ENCODE peak calls at places on chromosomes 6 and 20, in five cellular contexts. J, V, T, Q and D are unnamed samples.

GRCh38 chr20:47309806-47310426 is 46.6 kb downstream of the ZMYND8 start:
- DNase-seq in J (no peak), V (no peak), Q (no peak), T (no peak), D (no peak)

GRCh38 chr20:47568019-47568418 is 66.3 kb downstream of the NCOA3 start:
- DNase-seq in Q (no peak), T (no peak), J (no peak), V (no peak), D (no peak)

GRCh38 chr6:135738646-135739045 is 112.9 kb upstream of the PDE7B start:
- DNase-seq in J (no peak), Q (no peak), V (no peak), T (no peak), D (no peak)

GRCh38 chr6:35124356-35124755 is 16.8 kb downstream of the TCP11 start:
- DNase-seq in Q (no peak), J (no peak), V (no peak), T (no peak), D (no peak)

GRCh38 chr20:18288748-18289705 is 700 bp downstream of the ZNF133 start:
- DNase-seq in V (no peak), J (peak), Q (no peak), T (no peak), D (no peak)

GRCh38 chr20:2118783-2119182 is 17.2 kb downstream of the STK35 start:
- DNase-seq in V (no peak), T (no peak), J (peak), Q (no peak), D (no peak)

GRCh38 chr6:91751496-91751895 is 1164.6 kb upstream of the MAP3K7 start:
- DNase-seq in V (no peak), J (no peak), Q (no peak), T (no peak), D (no peak)

GRCh38 chr20:50191065-50191565 is 485 bp downstream of the CEBPB start:
- DNase-seq in V (no peak), Q (peak), J (peak), T (peak), D (no peak)

GRCh38 chr6:33620584-33621395 is at the start of gene ITPR3:
- DNase-seq in T (peak), V (no peak), J (peak), Q (peak), D (no peak)

GRCh38 chr6:109118337-109118736 is 23.0 kb downstream of the CEP57L1 start:
- DNase-seq in Q (no peak), V (no peak), T (no peak), J (no peak), D (no peak)

GRCh38 chr6:131937219-131937618 is 14.0 kb downstream of the CCN2 start:
- DNase-seq in T (no peak), J (no peak), V (no peak), Q (no peak), D (no peak)

GRCh38 chr20:40760399-40760798 is 71.4 kb upstream of the MAFB start:
- DNase-seq in V (no peak), J (no peak), T (no peak), Q (no peak), D (no peak)

GRCh38 chr6:162728177-162728571 is 400 bp downstream of the PACRG start:
- DNase-seq in Q (no peak), T (no peak), V (no peak), J (no peak), D (no peak)

GRCh38 chr6:139449611-139450000 is 75.2 kb upstream of the CITED2 start:
- DNase-seq in J (no peak), Q (no peak), T (no peak), V (no peak), D (no peak)

GRCh38 chr20:48728042-48728837 is 99.6 kb downstream of the PREX1 start:
- DNase-seq in Q (no peak), V (no peak), J (no peak), T (no peak), D (no peak)

GRCh38 chr20:17688965-17689364 is 6.9 kb upstream of the RRBP1 start:
- DNase-seq in Q (no peak), J (no peak), V (no peak), T (no peak), D (no peak)

GRCh38 chr6:160523223-160523622 is 140.9 kb downstream of the LPA start:
- DNase-seq in V (no peak), Q (peak), T (no peak), J (peak), D (no peak)

GRCh38 chr20:18665135-18665534 is 77.3 kb downstream of the DTD1 start:
- DNase-seq in V (no peak), T (no peak), J (no peak), Q (no peak), D (no peak)

GRCh38 chr6:27687154-27688013 is 214.5 kb upstream of the ZNF184 start:
- DNase-seq in V (no peak), J (peak), Q (peak), T (peak), D (peak)

GRCh38 chr6:128655978-128656498 is 135.6 kb upstream of the PTPRK start:
- DNase-seq in Q (no peak), V (peak), T (no peak), J (peak), D (no peak)

GRCh38 chr6:117771403-117771802 is 96.1 kb downstream of the NUS1 start:
- DNase-seq in V (no peak), T (no peak), J (no peak), Q (no peak), D (no peak)

GRCh38 chr6:17197607-17198006 is 83.6 kb upstream of the RBM24 start:
- DNase-seq in T (no peak), J (no peak), V (no peak), Q (no peak), D (no peak)

GRCh38 chr6:155472886-155473285 is 17.2 kb upstream of the NOX3 start:
- DNase-seq in J (no peak), T (no peak), Q (no peak), V (no peak), D (no peak)

GRCh38 chr20:51450221-51450712 is 92.3 kb downstream of the NFATC2 start:
- DNase-seq in T (no peak), V (no peak), J (no peak), Q (no peak), D (no peak)

GRCh38 chr6:113995632-113996031 is 24.7 kb upstream of the HDAC2 start:
- DNase-seq in Q (no peak), V (no peak), T (no peak), J (no peak), D (no peak)

GRCh38 chr6:135146160-135146920 is 34.8 kb upstream of the MYB start:
- DNase-seq in V (peak), T (no peak), J (no peak), Q (no peak), D (no peak)

GRCh38 chr6:148231572-148231971 is 111.1 kb upstream of the SASH1 start:
- DNase-seq in Q (no peak), J (no peak), V (peak), T (no peak), D (no peak)

GRCh38 chr6:141359953-141360352 is 772.8 kb upstream of the GJE1 start:
- DNase-seq in V (no peak), T (no peak), Q (no peak), J (no peak), D (no peak)

GRCh38 chr20:2331092-2331491 is 35.3 kb downstream of the TGM3 start:
- DNase-seq in T (no peak), V (no peak), J (no peak), Q (no peak), D (no peak)

GRCh38 chr6:3732345-3733141 is 19.0 kb downstream of the PXDC1 start:
- DNase-seq in J (peak), V (no peak), T (peak), Q (no peak), D (peak)

GRCh38 chr6:43814865-43815264 is 44.9 kb downstream of the VEGFA start:
- DNase-seq in Q (no peak), J (no peak), T (no peak), V (no peak), D (no peak)

GRCh38 chr20:17835941-17836861 is 132.4 kb downstream of the SNX5 start:
- DNase-seq in V (no peak), T (no peak), Q (no peak), J (no peak), D (no peak)

GRCh38 chr20:24148372-24148771 is 159.8 kb upstream of the GGTLC1 start:
- DNase-seq in V (no peak), J (peak), T (no peak), Q (no peak), D (no peak)

GRCh38 chr20:45701104-45701503 is 734 bp upstream of the WFDC13 start:
- DNase-seq in T (no peak), Q (no peak), J (no peak), V (no peak), D (no peak)

GRCh38 chr20:56212071-56212470 is 36.5 kb upstream of the MC3R start:
- DNase-seq in Q (no peak), J (no peak), T (no peak), V (no peak), D (no peak)

GRCh38 chr6:101806241-101806640 is 412.7 kb downstream of the GRIK2 start:
- DNase-seq in Q (no peak), V (no peak), T (no peak), J (no peak), D (no peak)